ENCODE peak calls at places on chromosomes 12 and 14, in eight cellular contexts. B, W, A, D, J, Y, L and V are unnamed samples.

GRCh38 chr12:108962256-108962655 is 58.6 kb downstream of the SVOP start:
- DNase-seq in B (no peak), W (no peak), A (no peak), D (no peak), J (no peak), Y (no peak), L (no peak), V (no peak)

GRCh38 chr12:32444895-32445294 is 45.5 kb downstream of the FGD4 start:
- DNase-seq in B (no peak), W (no peak), A (no peak), D (peak; percentile 53), J (peak; percentile 85), Y (no peak), L (peak; percentile 90), V (no peak)

GRCh38 chr12:88127099-88127498 is 14.8 kb downstream of the CEP290 start:
- DNase-seq in B (no peak), W (no peak), A (no peak), D (no peak), J (no peak), Y (no peak), L (no peak), V (no peak)

GRCh38 chr14:52987514-52987913 is 36.7 kb upstream of the FERMT2 start:
- DNase-seq in B (no peak), W (no peak), A (no peak), D (no peak), J (no peak), Y (no peak), L (no peak), V (no peak)

GRCh38 chr14:96502621-96503251 is 554 bp downstream of the PAPOLA start:
- DNase-seq in B (peak; percentile 54), W (peak; percentile 31), A (no peak), D (no peak), J (peak; percentile 31), Y (peak; percentile 67), L (no peak), V (no peak)

GRCh38 chr12:128644664-128645296 is 179.0 kb downstream of the SLC15A4 start:
- DNase-seq in B (no peak), W (peak; percentile 56), A (no peak), D (no peak), J (no peak), Y (peak; percentile 30), L (no peak), V (no peak)

GRCh38 chr12:106248849-106249371 is 1.1 kb upstream of the CKAP4 start:
- DNase-seq in B (no peak), W (no peak), A (peak; percentile 21), D (no peak), J (peak; percentile 75), Y (peak; percentile 29), L (no peak), V (no peak)

GRCh38 chr12:1611775-1612174 is 17.3 kb upstream of the WNT5B start:
- DNase-seq in B (no peak), W (no peak), A (no peak), D (no peak), J (peak; percentile 97), Y (no peak), L (peak; percentile 71), V (peak; percentile 93)

GRCh38 chr12:98803468-98804209 is 158.5 kb downstream of the APAF1 start:
- DNase-seq in B (no peak), W (no peak), A (no peak), D (no peak), J (peak; percentile 14), Y (no peak), L (no peak), V (no peak)

GRCh38 chr12:19052689-19053088 is 76.8 kb upstream of the PLEKHA5 start:
- DNase-seq in B (no peak), W (no peak), A (no peak), D (no peak), J (no peak), Y (no peak), L (no peak), V (no peak)

GRCh38 chr12:92445253-92446081 is 257.3 kb upstream of the PLEKHG7 start:
- DNase-seq in B (no peak), W (no peak), A (no peak), D (no peak), J (peak; percentile 13), Y (peak; percentile 22), L (no peak), V (no peak)

GRCh38 chr12:30753233-30753632 is 1.5 kb downstream of the CAPRIN2 start:
- DNase-seq in B (no peak), W (no peak), A (no peak), D (no peak), J (peak; percentile 54), Y (peak; percentile 18), L (no peak), V (no peak)

GRCh38 chr12:117518594-117519270 is 157.3 kb upstream of the NOS1 start:
- DNase-seq in B (peak; percentile 96), W (no peak), A (no peak), D (no peak), J (no peak), Y (no peak), L (no peak), V (no peak)

GRCh38 chr12:26046203-26046602 is 78.6 kb downstream of the BHLHE41 start:
- DNase-seq in B (no peak), W (no peak), A (no peak), D (no peak), J (no peak), Y (no peak), L (no peak), V (no peak)